ENCODE peak calls at places on chromosomes 16 and 17, in seven cellular contexts. D is suprapubic skin, X is stomach, A is heart left ventricle, K is adrenal gland, I is breast epithelium, N is tibial nerve. E is an unnamed sample.

GRCh38 chr17:8073627-8074485 is 13.7 kb downstream of the ALOX12B start:
- DNase-seq in X (peak; percentile 81), N (no peak), D (no peak), K (peak; percentile 75), A (peak; percentile 65), I (peak; percentile 76), E (no peak)

GRCh38 chr17:11150946-11151345 is 90.1 kb upstream of the SHISA6 start:
- DNase-seq in K (no peak), D (no peak), I (no peak), N (no peak), X (no peak), A (no peak), E (no peak)

GRCh38 chr17:10729334-10730193 is at the start of gene TMEM220:
- DNase-seq in A (peak; percentile 89), D (peak; percentile 89), K (peak; percentile 89), N (peak; percentile 62), X (peak; percentile 82), I (peak; percentile 73), E (no peak)

GRCh38 chr17:61660726-61661125 is 69.7 kb upstream of the NACA2 start:
- DNase-seq in N (no peak), K (no peak), D (no peak), X (no peak), I (no peak), A (no peak), E (no peak)

GRCh38 chr17:70242781-70243437 is 73.6 kb downstream of the KCNJ2 start:
- DNase-seq in X (no peak), I (no peak), A (no peak), N (no peak), K (no peak), D (no peak), E (no peak)

GRCh38 chr16:84599528-84600202 is 18.2 kb downstream of the COTL1 start:
- DNase-seq in X (peak; percentile 51), N (no peak), I (no peak), A (peak; percentile 75), D (no peak), K (peak; percentile 48), E (no peak)

GRCh38 chr17:21043296-21044232 is 753 bp upstream of the USP22 start:
- DNase-seq in K (peak; percentile 99), A (peak; percentile 99), N (peak; percentile 96), I (peak; percentile 97), X (peak; percentile 98), D (peak; percentile 93), E (peak; percentile 96)

GRCh38 chr17:3770471-3770870 is 30.5 kb downstream of the ITGAE start:
- DNase-seq in A (no peak), I (no peak), X (no peak), K (no peak), N (no peak), D (no peak), E (no peak)

GRCh38 chr16:54284319-54284930 is 2.2 kb downstream of the IRX3 start:
- DNase-seq in N (no peak), X (peak; percentile 58), I (no peak), A (peak; percentile 42), K (no peak), D (peak; percentile 74), E (no peak)

GRCh38 chr17:40283662-40284061 is 4.0 kb upstream of the CDC6 start:
- DNase-seq in K (no peak), N (no peak), X (no peak), A (no peak), I (no peak), D (no peak), E (no peak)

GRCh38 chr16:31350275-31351005 is 4.5 kb upstream of the ITGAX start:
- DNase-seq in I (no peak), D (no peak), N (no peak), K (no peak), A (no peak), X (no peak), E (no peak)

GRCh38 chr17:50768348-50768761 is 1.0 kb upstream of the ANKRD40CL start:
- DNase-seq in K (peak; percentile 12), X (peak; percentile 88), D (no peak), N (no peak), A (no peak), I (peak; percentile 57), E (no peak)

GRCh38 chr16:4945560-4946502 is 8.9 kb upstream of the PPL start:
- DNase-seq in I (peak; percentile 85), A (peak; percentile 49), X (no peak), D (peak; percentile 88), K (peak; percentile 67), N (peak; percentile 40), E (no peak)

GRCh38 chr17:40035162-40035559 is 19.0 kb downstream of the MED24 start:
- DNase-seq in K (no peak), I (no peak), X (no peak), A (no peak), D (no peak), N (no peak), E (no peak)

GRCh38 chr16:3904875-3905274 is 24.4 kb upstream of the CREBBP start:
- DNase-seq in D (no peak), N (no peak), K (no peak), A (no peak), I (no peak), X (no peak), E (no peak)

GRCh38 chr17:17782425-17783120 is 54.2 kb downstream of the SREBF1 start:
- DNase-seq in D (no peak), K (peak; percentile 40), X (peak; percentile 46), I (no peak), A (peak; percentile 61), N (no peak), E (no peak)

GRCh38 chr16:1057252-1057932 is 15.2 kb upstream of the SSTR5 start:
- DNase-seq in X (peak; percentile 63), A (no peak), D (no peak), N (no peak), K (peak; percentile 66), I (no peak), E (no peak)

GRCh38 chr17:49882434-49882833 is 34.6 kb upstream of the TAC4 start:
- DNase-seq in A (no peak), N (no peak), D (no peak), K (no peak), X (no peak), I (no peak), E (no peak)

GRCh38 chr17:44829558-44830358 is at the start of gene GJC1:
- DNase-seq in A (peak; percentile 62), D (no peak), N (no peak), X (no peak), K (no peak), I (no peak), E (no peak)

GRCh38 chr16:29701214-29701555 is 22.2 kb downstream of the QPRT start:
- DNase-seq in X (no peak), K (no peak), I (no peak), N (no peak), A (no peak), D (no peak), E (no peak)

GRCh38 chr16:10876799-10877341 is at the start of gene CIITA:
- DNase-seq in A (peak; percentile 85), X (peak; percentile 89), I (peak; percentile 58), D (peak; percentile 85), N (peak; percentile 84), K (peak; percentile 85), E (peak; percentile 50)

GRCh38 chr17:19263621-19264010 is 26.4 kb downstream of the EPN2 start:
- DNase-seq in N (no peak), D (no peak), X (no peak), A (peak; percentile 49), I (no peak), K (peak; percentile 89), E (no peak)

GRCh38 chr16:72400257-72401078 is 228.5 kb upstream of the PMFBP1 start:
- DNase-seq in I (no peak), X (no peak), A (no peak), K (peak; percentile 51), D (no peak), N (no peak), E (no peak)

GRCh38 chr16:15450624-15451023 is 16.2 kb downstream of the BMERB1 start:
- DNase-seq in A (no peak), I (no peak), N (no peak), X (no peak), K (no peak), D (no peak), E (no peak)

GRCh38 chr17:2395258-2396170 is 5.3 kb downstream of the MNT start:
- DNase-seq in K (peak; percentile 42), N (no peak), I (no peak), X (no peak), D (no peak), A (peak; percentile 62), E (no peak)
- H3K4me3 ChIP-seq in K (no peak overlapping the region), N (no peak overlapping the region), I (peak overlapping the region; percentile 43), X (no peak overlapping the region), D (no peak overlapping the region), A (no peak overlapping the region), E (no peak overlapping the region)

DNA sequence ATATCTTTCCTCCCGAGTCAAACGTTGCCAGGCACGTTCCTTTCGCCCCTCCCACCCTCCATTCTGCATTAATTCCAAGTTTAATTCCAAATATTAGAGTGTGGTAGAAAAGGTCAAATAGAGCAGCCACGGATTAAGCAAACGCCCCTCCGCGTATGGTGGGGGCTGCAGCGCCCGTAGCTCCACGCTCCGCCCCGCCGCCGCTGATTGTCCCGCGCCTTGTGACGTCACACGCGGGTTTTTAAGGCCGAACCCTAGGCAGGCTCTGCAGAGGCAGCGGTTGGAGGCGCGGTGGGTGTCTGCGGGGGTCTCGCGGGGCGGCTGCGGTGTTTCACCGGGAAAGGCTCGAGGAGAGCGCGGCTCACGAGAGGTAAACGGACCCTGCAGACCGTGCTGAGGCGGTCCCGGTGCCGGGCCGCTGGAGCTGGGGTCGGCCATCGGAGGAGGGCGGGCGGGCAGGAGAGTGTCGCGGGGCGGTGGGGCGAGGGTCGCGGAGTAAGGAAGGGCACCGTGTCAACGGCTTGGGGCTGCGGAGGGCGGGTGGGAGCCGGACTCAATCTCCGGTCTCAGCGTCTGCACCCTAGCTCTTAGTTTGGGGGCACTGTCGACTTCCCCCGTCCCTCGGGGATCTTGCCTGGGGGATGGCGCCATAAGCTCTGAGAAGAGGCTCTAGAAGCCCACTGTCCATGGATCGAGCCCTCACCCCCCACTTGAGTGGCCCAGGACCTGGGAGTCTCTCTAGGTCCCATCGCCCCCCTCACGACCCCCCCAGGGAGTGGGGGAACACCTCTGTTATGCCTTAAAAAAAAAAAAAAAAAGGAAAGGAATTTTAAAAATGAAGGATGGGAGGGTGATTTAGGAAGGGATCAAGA is at the start of gene ARL4D:
- DNase-seq in K (peak; percentile 88), I (peak; percentile 80), N (peak; percentile 89), D (peak; percentile 96), X (peak; percentile 91), A (peak; percentile 95), E (no peak)
- TF ChIP-seq POLR2A in K (peak; percentile 75), I (peak; percentile 69), N (peak; percentile 95), D (peak; percentile 94), X (peak; percentile 66), A (peak; percentile 46), E (peak; percentile 97)

DNA sequence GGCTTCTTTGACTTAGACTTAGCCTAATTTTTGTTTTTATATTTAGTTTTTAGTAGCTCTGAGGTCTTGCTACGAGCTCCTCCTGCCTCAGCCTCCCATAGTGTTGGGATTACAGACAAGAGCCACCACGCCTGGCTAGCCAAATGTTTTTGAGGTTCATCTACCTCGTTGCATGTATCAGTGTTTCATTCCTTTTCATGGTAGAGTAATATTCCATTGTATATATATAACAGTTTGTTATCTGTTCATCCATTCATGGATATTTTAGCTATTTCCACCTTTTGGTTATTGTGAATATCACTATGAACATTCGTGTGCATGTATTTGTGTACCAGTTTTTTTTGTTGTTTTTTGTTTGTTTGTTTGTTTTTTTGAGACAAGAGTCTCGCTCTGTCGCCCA is 12.2 kb downstream of the NOL11 start:
- DNase-seq in N (no peak), K (no peak), A (no peak), I (no peak), X (no peak), D (no peak), E (no peak)
- H3K36me3 ChIP-seq in N (peaks cover 31% of the 10 kb centered on the region), K (peaks cover 55% of the 10 kb centered on the region), A (peaks cover 97% of the 10 kb centered on the region), I (peaks cover 4% of the 10 kb centered on the region), X (peaks cover 98% of the 10 kb centered on the region), D (peaks cover 79% of the 10 kb centered on the region), E (peaks cover 98% of the 10 kb centered on the region)

GRCh38 chr17:72591500-72592241 is 470.9 kb downstream of the SOX9 start:
- DNase-seq in X (no peak), K (no peak), I (no peak), N (no peak), A (no peak), D (no peak), E (no peak)
- H3K4me3 ChIP-seq in X (peak overlapping the region; percentile 62), K (no peak overlapping the region), I (peak overlapping the region; percentile 58), N (peak overlapping the region; percentile 67), A (peak overlapping the region; percentile 54), D (peak overlapping the region; percentile 79), E (peak overlapping the region; percentile 62)